ENCODE peak calls at places on chromosomes 3 and 15, in seven cellular contexts. M, T, X, E, V, D and O are unnamed samples.

GRCh38 chr3:156668073-156668763 is 6.2 kb upstream of the TIPARP start:
- DNase-seq in D (no peak), T (no peak), X (no peak), V (peak), M (no peak), E (no peak), O (no peak)

GRCh38 chr3:138400651-138401070 is 33.8 kb upstream of the ESYT3 start:
- DNase-seq in M (no peak), T (no peak), D (no peak), V (no peak), E (no peak), X (peak), O (no peak)

GRCh38 chr3:8663177-8664061 is 18.8 kb upstream of the SSUH2 start:
- DNase-seq in V (peak), M (peak), T (peak), X (peak), E (peak), D (peak), O (peak)

GRCh38 chr3:58531956-58532355 is 5.0 kb downstream of the ACOX2 start:
- DNase-seq in X (no peak), D (no peak), M (peak), T (no peak), E (no peak), V (no peak), O (no peak)

GRCh38 chr3:18393906-18394305 is 31.2 kb downstream of the SATB1 start:
- DNase-seq in V (no peak), M (no peak), E (no peak), D (no peak), T (no peak), X (no peak), O (no peak)

GRCh38 chr3:99315896-99316295 is 322.5 kb upstream of the COL8A1 start:
- DNase-seq in D (no peak), T (no peak), M (no peak), E (no peak), V (no peak), X (no peak), O (no peak)

GRCh38 chr15:59946084-59946483 is 58.0 kb upstream of the FOXB1 start:
- DNase-seq in X (no peak), V (no peak), D (no peak), M (no peak), E (no peak), T (no peak), O (no peak)

GRCh38 chr15:40928975-40929729 is at the start of gene DLL4:
- DNase-seq in X (peak), E (no peak), D (no peak), M (peak), V (peak), T (peak), O (peak)

GRCh38 chr15:59894835-59895234 is 109.3 kb upstream of the FOXB1 start:
- DNase-seq in D (no peak), T (no peak), E (no peak), M (no peak), X (no peak), V (no peak), O (no peak)

GRCh38 chr3:61594978-61595687 is 33.8 kb downstream of the PTPRG start:
- DNase-seq in V (no peak), X (no peak), E (no peak), M (no peak), D (no peak), T (no peak), O (no peak)

GRCh38 chr3:4207672-4208071 is 95.5 kb upstream of the SETMAR start:
- DNase-seq in D (no peak), E (no peak), V (no peak), M (no peak), X (no peak), T (no peak), O (no peak)

GRCh38 chr3:56724580-56725142 is 41.6 kb upstream of the TASOR start:
- DNase-seq in M (no peak), V (peak), E (no peak), D (no peak), X (no peak), T (no peak), O (no peak)

GRCh38 chr3:110420158-110420641 is 651.4 kb upstream of the NECTIN3 start:
- DNase-seq in V (no peak), M (peak), D (no peak), T (no peak), X (no peak), E (no peak), O (no peak)

GRCh38 chr3:175111036-175111435 is 251.9 kb downstream of the NAALADL2 start:
- DNase-seq in T (no peak), V (no peak), X (no peak), D (no peak), M (no peak), E (no peak), O (no peak)

GRCh38 chr15:45187894-45188830 is at the start of gene SHF:
- DNase-seq in M (no peak), V (peak), T (peak), D (no peak), X (peak), E (no peak), O (peak)

GRCh38 chr15:52653451-52653964 is 25.7 kb downstream of the ATOSA start:
- DNase-seq in E (peak), M (no peak), X (no peak), T (no peak), V (peak), D (no peak), O (no peak)

GRCh38 chr15:38868326-38869114 is 303.9 kb upstream of the RASGRP1 start:
- DNase-seq in D (no peak), V (no peak), M (peak), E (no peak), T (no peak), X (peak), O (no peak)

GRCh38 chr3:111165411-111165810 is 93.8 kb downstream of the NECTIN3 start:
- DNase-seq in V (no peak), E (no peak), X (no peak), M (no peak), D (no peak), T (no peak), O (no peak)

GRCh38 chr3:63914312-63914711 is 2.1 kb upstream of the SCAANT1 start:
- DNase-seq in X (no peak), E (no peak), M (no peak), T (no peak), V (no peak), D (no peak), O (no peak)

GRCh38 chr3:160479376-160479775 is 29.8 kb upstream of the TRIM59 start:
- DNase-seq in M (no peak), D (no peak), T (no peak), V (no peak), E (no peak), X (no peak), O (no peak)

GRCh38 chr3:31945738-31946052 is 35.4 kb downstream of the OSBPL10 start:
- DNase-seq in X (no peak), T (no peak), V (no peak), E (no peak), M (no peak), D (no peak), O (no peak)
- TF ChIP-seq YY1 in X (no peak), T (no peak), V (no peak), E (no peak), M (no peak), D (no peak), O (no peak)

DNA sequence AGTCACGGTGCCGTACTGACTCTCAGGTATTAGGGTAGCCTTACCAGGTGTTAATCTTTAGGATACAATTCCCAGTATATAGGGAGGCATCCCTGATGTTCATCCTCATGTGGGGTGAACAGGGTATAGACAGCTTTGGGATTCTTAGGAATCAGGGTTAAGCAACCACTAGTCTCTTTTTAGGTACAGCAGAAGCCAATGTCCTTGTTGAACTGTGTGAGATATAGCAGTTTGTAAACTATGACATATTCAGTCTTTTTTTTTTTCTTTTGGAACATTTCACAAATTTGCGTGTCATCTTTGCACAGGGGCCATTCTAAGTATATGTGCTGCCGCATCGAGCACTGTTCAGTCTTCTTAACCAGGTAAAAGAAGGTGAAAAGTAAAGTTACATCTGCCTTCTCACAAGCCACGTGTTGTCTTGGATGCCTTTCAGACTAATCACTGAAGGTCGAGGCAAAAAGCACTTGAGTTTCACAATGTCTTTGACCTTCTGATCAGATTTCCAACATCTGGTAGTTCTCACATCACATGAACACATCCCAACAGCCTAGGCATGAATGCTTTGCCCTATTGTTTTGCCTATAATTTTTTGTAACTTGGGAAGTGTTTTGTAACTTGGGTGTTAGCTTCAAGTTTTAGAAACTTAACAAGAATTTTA is 17.2 kb downstream of the TSEN2 start:
- DNase-seq in M (no peak), X (no peak), T (no peak), E (no peak), D (no peak), V (no peak), O (no peak)
- TF ChIP-seq YY1 in M (no peak), X (no peak), T (no peak), E (no peak), D (no peak), V (no peak), O (no peak)

GRCh38 chr3:39814007-39814406 is 4.6 kb downstream of the MYRIP start:
- DNase-seq in V (no peak), M (no peak), T (no peak), D (no peak), E (no peak), X (no peak), O (no peak)
- TF ChIP-seq YY1 in V (no peak), M (no peak), T (no peak), D (no peak), E (no peak), X (no peak), O (no peak)

GRCh38 chr15:68332266-68332665 is 54.7 kb downstream of the FEM1B start:
- DNase-seq in D (no peak), V (no peak), M (no peak), E (no peak), X (no peak), T (no peak), O (no peak)
- TF ChIP-seq YY1 in D (no peak), V (no peak), M (no peak), E (no peak), X (no peak), T (no peak), O (no peak)

DNA sequence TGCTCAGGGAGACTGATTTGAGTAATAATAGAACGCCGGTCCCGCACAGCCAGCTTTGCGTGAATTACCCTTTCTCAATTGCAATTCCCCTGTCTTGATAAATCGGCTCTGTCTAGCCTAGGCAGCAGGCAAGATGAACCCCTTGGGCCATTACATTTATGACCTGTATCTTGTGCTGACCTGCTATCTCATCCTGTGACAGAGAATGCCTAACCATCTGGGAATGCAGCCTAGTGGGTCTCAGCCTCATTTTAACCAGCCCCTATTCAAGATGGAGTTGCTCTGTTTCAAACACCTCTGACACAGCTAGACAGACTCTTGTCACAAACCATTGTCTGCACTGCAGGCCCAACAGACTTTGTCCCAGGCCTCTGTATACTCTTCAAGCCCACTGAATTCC is 13.8 kb upstream of the NUP210 start:
- DNase-seq in E (no peak), M (no peak), X (no peak), T (no peak), D (no peak), V (no peak), O (no peak)
- TF ChIP-seq YY1 in E (no peak), M (no peak), X (no peak), T (no peak), D (no peak), V (no peak), O (no peak)

GRCh38 chr3:40970067-40970466 is 229.2 kb upstream of the CTNNB1 start:
- DNase-seq in D (no peak), X (no peak), M (no peak), T (no peak), V (no peak), E (no peak), O (no peak)

GRCh38 chr3:40972350-40972749 is 227.0 kb upstream of the CTNNB1 start:
- DNase-seq in M (no peak), T (no peak), E (no peak), V (no peak), D (no peak), X (no peak), O (no peak)

GRCh38 chr3:40973141-40973540 is 226.2 kb upstream of the CTNNB1 start:
- DNase-seq in V (no peak), X (no peak), M (no peak), E (no peak), D (no peak), T (no peak), O (no peak)

GRCh38 chr3:40969341-40969740 is 230.0 kb upstream of the CTNNB1 start:
- DNase-seq in D (no peak), T (no peak), X (no peak), V (no peak), M (no peak), E (no peak), O (no peak)

DNA sequence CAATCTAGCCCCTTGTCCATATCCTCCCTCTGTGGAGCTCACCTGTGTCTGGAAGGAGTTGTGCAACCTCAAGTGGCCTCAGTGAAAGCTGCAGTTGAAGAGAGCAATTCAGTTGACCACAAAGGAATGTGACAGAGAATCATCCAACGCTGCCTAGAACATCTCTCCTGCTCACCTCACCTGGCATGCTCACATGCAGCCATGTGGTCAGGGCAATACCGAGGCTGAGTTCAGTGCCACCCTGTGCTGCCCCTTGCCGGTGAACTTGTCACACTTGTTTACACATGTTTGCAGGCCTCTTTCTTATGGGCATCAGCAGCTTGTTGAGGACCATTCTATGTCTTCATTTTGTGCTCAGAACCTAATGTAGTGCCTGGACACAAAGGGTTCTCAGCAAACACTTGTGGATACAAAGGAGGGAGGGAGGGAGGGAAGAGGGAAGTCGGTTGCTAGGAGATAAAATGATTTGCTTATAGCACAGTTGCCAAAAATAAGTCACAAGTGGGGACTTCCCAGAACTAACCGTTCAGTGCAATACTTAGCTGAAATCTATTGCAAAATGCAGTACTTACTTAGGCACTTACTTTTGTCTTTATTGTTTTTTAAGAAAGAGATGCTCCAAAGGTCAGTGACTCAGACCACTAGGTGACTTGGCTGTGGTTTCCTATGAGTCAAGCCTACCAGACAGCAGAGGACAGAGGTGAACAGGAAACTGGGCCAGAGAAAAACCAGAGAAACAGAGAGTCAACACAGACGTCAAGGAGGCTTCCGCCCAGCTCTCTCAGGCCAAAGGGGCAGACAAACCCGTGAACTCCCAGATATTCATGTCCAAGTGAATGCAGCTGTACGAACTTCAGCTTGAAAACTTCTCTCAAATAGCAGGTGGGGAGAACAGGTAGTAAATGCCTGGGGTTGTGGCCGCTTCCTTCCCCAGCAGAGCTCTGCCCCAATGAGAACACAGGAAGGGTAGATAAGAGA is 227.8 kb upstream of the CTNNB1 start:
- DNase-seq in D (peak), V (peak), T (no peak), X (peak), E (no peak), M (peak), O (no peak)
- TF ChIP-seq YY1 in D (peak), V (no peak), T (no peak), X (no peak), E (no peak), M (no peak), O (no peak)